ENCODE peak calls at places on chromosome 5, in nine cellular contexts. I is GM12865; U is PC-9; C is activated CD8-positive, alpha-beta memory T cell treated with anti-CD3 and anti-CD28 coated beads for 24 hours; A is activated CD4-positive, alpha-beta T cell treated with anti-CD3 and anti-CD28 coated beads for 48 hours; S is Daoy; H is mesenteric fat pad; R is colonic mucosa; M is stimulated activated CD8-positive, alpha-beta memory T cell treated with anti-CD3 and anti-CD28 coated beads, Interleukin-15, amount 100 ng/mL, for 24 hours. Q is an unnamed sample.

GRCh38 chr5:135313405-135313804 is 85.6 kb downstream of the MACROH2A1 start:
- DNase-seq in I (peak), U (no peak), C (peak), A (no peak), S (no peak), H (no peak), R (no peak), M (no peak), Q (no peak)

GRCh38 chr5:10537614-10538013 is 26.3 kb upstream of the ANKRD33B start:
- DNase-seq in I (no peak), U (no peak), C (no peak), A (no peak), S (no peak), H (no peak), R (no peak), M (no peak), Q (no peak)

GRCh38 chr5:54443264-54443663 is 12.2 kb upstream of the HSPB3 start:
- DNase-seq in I (peak), U (no peak), C (no peak), A (no peak), S (peak), H (no peak), R (no peak), M (no peak), Q (no peak)

GRCh38 chr5:167294861-167295685 is 996.4 kb upstream of the WWC1 start:
- DNase-seq in I (no peak), U (peak), C (no peak), A (no peak), S (peak), H (no peak), R (peak), M (no peak), Q (no peak)

GRCh38 chr5:64612349-64612961 is 77.8 kb upstream of the SHISAL2B start:
- DNase-seq in I (peak), U (no peak), C (no peak), A (peak), S (peak), H (no peak), R (no peak), M (no peak), Q (no peak)

GRCh38 chr5:136084698-136085097 is 47.9 kb upstream of the SMAD5 start:
- DNase-seq in I (no peak), U (no peak), C (no peak), A (no peak), S (no peak), H (no peak), R (no peak), M (no peak), Q (no peak)

GRCh38 chr5:176425138-176425537 is 8.8 kb upstream of the CLTB start:
- DNase-seq in I (no peak), U (peak), C (no peak), A (no peak), S (no peak), H (no peak), R (no peak), M (no peak), Q (no peak)

GRCh38 chr5:94562327-94562971 is 56.0 kb downstream of the KIAA0825 start:
- DNase-seq in I (no peak), U (no peak), C (no peak), A (no peak), S (no peak), H (no peak), R (no peak), M (no peak), Q (no peak)

GRCh38 chr5:160905285-160905684 is 53.3 kb upstream of the ATP10B start:
- DNase-seq in I (no peak), U (peak), C (no peak), A (no peak), S (no peak), H (no peak), R (no peak), M (no peak), Q (no peak)

GRCh38 chr5:76718880-76719279 is 3.0 kb downstream of the F2R start:
- DNase-seq in I (no peak), U (no peak), C (no peak), A (no peak), S (no peak), H (no peak), R (no peak), M (no peak), Q (no peak)